ENCODE peak calls at places on chromosomes 4 and X, in seven cellular contexts. A, G, F, Z, X, H and P are unnamed samples. For H3K27me3, the result is how much of the 10 kb centered on the place peaks cover.

GRCh38 chr4:89773793-89774192 is 63.2 kb downstream of the SNCA start:
- DNase-seq in A (no peak), G (no peak), F (no peak), Z (no peak), X (no peak), H (no peak), P (no peak)

GRCh38 chr4:19030048-19030447 is 1008.5 kb upstream of the LCORL start:
- DNase-seq in A (no peak), G (no peak), F (peak), Z (no peak), X (peak), H (no peak), P (peak)

GRCh38 chr4:184826315-184827266 is 823 bp upstream of the ACSL1 start:
- DNase-seq in A (peak), G (no peak), F (no peak), Z (peak), X (no peak), H (no peak), P (no peak)

GRCh38 chrX:133323450-133323849 is 91.8 kb downstream of the GPC4 start:
- DNase-seq in A (no peak), G (no peak), F (no peak), Z (no peak), X (no peak), H (no peak), P (no peak)

GRCh38 chr4:129561280-129561679 is 465.3 kb downstream of the C4orf33 start:
- DNase-seq in A (no peak), G (no peak), F (no peak), Z (no peak), X (no peak), H (no peak), P (no peak)

GRCh38 chr4:94523617-94524016 is 71.9 kb downstream of the PDLIM5 start:
- DNase-seq in A (no peak), G (peak), F (no peak), Z (no peak), X (peak), H (no peak), P (no peak)

GRCh38 chr4:127000846-127001245 is 631.9 kb upstream of the INTU start:
- DNase-seq in A (no peak), G (no peak), F (no peak), Z (no peak), X (no peak), H (no peak), P (no peak)

GRCh38 chr4:68291256-68291655 is 45.8 kb upstream of the TMPRSS11B start:
- DNase-seq in A (no peak), G (no peak), F (no peak), Z (no peak), X (no peak), H (no peak), P (no peak)

GRCh38 chr4:177442623-177443155 is 452 bp upstream of the AGA start:
- DNase-seq in A (no peak), G (peak), F (no peak), Z (no peak), X (peak), H (no peak), P (no peak)

GRCh38 chr4:80361329-80361900 is 25.9 kb downstream of the CFAP299 start:
- DNase-seq in A (no peak), G (peak), F (no peak), Z (no peak), X (peak), H (no peak), P (no peak)

GRCh38 chr4:15776871-15777648 is 1.1 kb upstream of the CD38 start:
- DNase-seq in A (no peak), G (no peak), F (no peak), Z (no peak), X (no peak), H (no peak), P (no peak)

DNA sequence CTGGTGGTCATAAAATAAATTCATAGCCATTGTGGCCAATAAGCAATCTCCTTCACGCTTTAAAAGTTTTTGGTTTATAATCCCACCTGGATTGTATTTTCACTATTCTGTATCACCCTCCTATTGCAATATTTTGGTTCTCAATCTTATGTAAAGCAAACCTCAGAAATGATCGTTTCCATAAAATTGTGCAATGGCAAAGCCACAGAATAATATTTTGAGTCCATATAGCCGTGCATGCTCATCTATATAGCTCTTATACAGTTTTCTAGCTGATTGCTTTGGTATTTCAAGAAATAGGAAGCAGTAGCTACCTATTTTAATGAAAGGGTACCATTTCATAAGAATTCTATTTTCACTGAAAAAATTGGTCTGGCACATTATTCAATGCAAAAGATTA is 10.0 kb upstream of the HAND2 start:
- DNase-seq in A (no peak), G (no peak), F (no peak), Z (no peak), X (no peak), H (no peak), P (no peak)
- H3K27me3 ChIP-seq in A (under half), G (under half), F (under half), Z (under half), X (under half), H (under half), P (under half)

GRCh38 chrX:89053223-89053622 is 306.2 kb downstream of the CPXCR1 start:
- DNase-seq in A (no peak), G (no peak), F (no peak), Z (no peak), X (no peak), H (no peak), P (no peak)
- H3K27me3 ChIP-seq in A (under half), G (under half), F (under half), Z (under half), X (under half), H (under half), P (under half)

GRCh38 chr4:38311495-38311894 is 351.3 kb downstream of the PTTG2 start:
- DNase-seq in A (no peak), G (no peak), F (no peak), Z (no peak), X (no peak), H (no peak), P (no peak)
- H3K27me3 ChIP-seq in A (under half), G (under half), F (under half), Z (under half), X (under half), H (under half), P (under half)

GRCh38 chr4:814312-814850 is 11.5 kb downstream of the CPLX1 start:
- DNase-seq in A (no peak), G (no peak), F (no peak), Z (no peak), X (no peak), H (no peak), P (no peak)

GRCh38 chr4:815464-816146 is 10.3 kb downstream of the CPLX1 start:
- DNase-seq in A (no peak), G (no peak), F (no peak), Z (no peak), X (no peak), H (no peak), P (peak)

GRCh38 chr4:808860-809570 is 16.9 kb downstream of the CPLX1 start:
- DNase-seq in A (no peak), G (no peak), F (no peak), Z (no peak), X (no peak), H (no peak), P (peak)

GRCh38 chr4:818106-818921 is 7.6 kb downstream of the CPLX1 start:
- DNase-seq in A (no peak), G (no peak), F (no peak), Z (no peak), X (no peak), H (peak), P (no peak)

DNA sequence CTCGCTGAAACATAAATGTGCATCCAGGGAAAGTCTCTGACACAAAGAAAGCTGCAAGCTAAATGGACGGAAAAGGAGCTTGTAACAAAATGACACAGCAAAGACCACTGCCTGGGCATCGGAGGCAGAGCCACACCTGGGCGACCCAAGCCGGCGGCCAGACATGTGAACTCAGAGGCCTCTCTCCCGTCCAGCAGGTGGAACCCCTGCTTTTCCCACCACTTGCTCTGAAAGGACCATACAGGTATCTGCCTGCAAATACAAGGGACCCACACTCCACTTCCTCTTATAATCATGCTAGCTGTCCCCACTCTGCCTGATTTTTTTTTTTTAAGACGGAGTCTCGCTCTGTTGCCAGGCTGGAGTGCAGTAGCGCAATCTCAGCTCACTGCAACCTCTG is 12.0 kb downstream of the CPLX1 start:
- DNase-seq in A (no peak), G (no peak), F (no peak), Z (no peak), X (no peak), H (no peak), P (peak)
- H3K27me3 ChIP-seq in A (under half), G (under half), F (under half), Z (under half), X (half or more), H (under half), P (under half)

GRCh38 chr4:6239486-6239885 is 30.2 kb upstream of the WFS1 start:
- DNase-seq in A (no peak), G (no peak), F (no peak), Z (no peak), X (no peak), H (peak), P (no peak)
- H3K27me3 ChIP-seq in A (under half), G (under half), F (under half), Z (under half), X (half or more), H (under half), P (under half)

DNA sequence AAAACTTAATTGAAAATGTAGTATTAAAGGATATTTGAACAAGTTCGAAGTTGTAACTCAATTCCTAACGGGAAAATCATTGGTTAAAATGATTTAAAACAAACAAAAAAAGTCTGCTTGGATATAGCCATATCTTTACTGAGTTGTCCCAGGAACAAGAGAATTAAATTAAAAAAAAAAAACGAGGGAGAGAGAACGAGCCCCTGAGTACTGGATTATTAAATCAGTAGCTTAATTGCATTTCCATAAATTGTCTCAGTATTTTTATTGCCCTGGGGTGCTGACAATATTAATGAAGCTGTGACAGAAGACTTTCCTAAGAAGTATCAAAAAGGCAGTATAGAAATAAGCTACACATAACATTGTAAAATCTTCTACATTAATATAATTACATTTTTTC is 2233.6 kb downstream of the ARAP2 start:
- DNase-seq in A (no peak), G (no peak), F (no peak), Z (no peak), X (no peak), H (no peak), P (no peak)
- H3K27me3 ChIP-seq in A (under half), G (under half), F (under half), Z (under half), X (under half), H (under half), P (under half)

GRCh38 chr4:180768610-180769009 is 1474.6 kb upstream of the TENM3 start:
- DNase-seq in A (no peak), G (no peak), F (no peak), Z (no peak), X (no peak), H (no peak), P (no peak)
- H3K27me3 ChIP-seq in A (under half), G (under half), F (under half), Z (under half), X (under half), H (under half), P (under half)

GRCh38 chr4:2048831-2049230 is 10.3 kb upstream of the NAT8L start:
- DNase-seq in A (no peak), G (no peak), F (no peak), Z (no peak), X (no peak), H (no peak), P (no peak)
- H3K27me3 ChIP-seq in A (under half), G (under half), F (under half), Z (under half), X (under half), H (under half), P (under half)

DNA sequence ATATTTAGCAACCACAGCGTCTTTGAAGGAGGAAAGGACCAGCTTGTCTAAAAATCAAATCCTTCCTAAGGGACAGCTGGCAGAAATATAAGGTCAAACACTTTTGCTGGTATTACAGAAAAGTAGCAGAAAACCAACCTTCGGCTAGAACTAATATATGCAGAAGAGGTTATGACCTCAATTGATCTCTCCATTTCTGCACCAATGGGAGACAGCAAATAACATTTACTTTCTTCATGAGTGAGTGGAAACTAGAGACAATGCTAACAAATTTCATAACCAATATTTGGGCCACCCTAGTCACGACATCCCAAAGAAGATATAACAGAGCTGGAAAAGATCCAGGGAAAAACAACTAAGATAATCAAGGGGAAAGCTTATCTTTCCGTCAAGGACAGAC is 247.0 kb upstream of the FTHL17 start:
- DNase-seq in A (no peak), G (no peak), F (no peak), Z (no peak), X (no peak), H (no peak), P (no peak)
- H3K27me3 ChIP-seq in A (under half), G (under half), F (under half), Z (under half), X (under half), H (under half), P (under half)

GRCh38 chr4:73139245-73139644 is 69.7 kb upstream of the COX18 start:
- DNase-seq in A (no peak), G (no peak), F (no peak), Z (no peak), X (no peak), H (no peak), P (no peak)
- H3K27me3 ChIP-seq in A (under half), G (under half), F (under half), Z (under half), X (under half), H (under half), P (under half)